ENCODE peak calls at places on chromosomes 6 and 20, in seven cellular contexts. K is cardiac muscle cell; C is psoas muscle; D is pancreas; L is ovary; X is OCI-LY7; N is CD8-positive, alpha-beta T cell. G is an unnamed sample.
A peak's percentile ranks its signal among the peaks of the same experiment; 100 is the strongest.

GRCh38 chr20:37295595-37295994 is 6.1 kb downstream of the MANBAL start:
- DNase-seq in K (no peak), C (no peak), D (no peak), L (no peak), X (no peak), N (no peak), G (no peak)

GRCh38 chr6:47700051-47700450 is 1.7 kb downstream of the ADGRF4 start:
- DNase-seq in K (no peak), C (no peak), D (no peak), L (no peak), X (no peak), N (no peak), G (no peak)

GRCh38 chr20:62055106-62055861 is 10.4 kb downstream of the TAF4 start:
- DNase-seq in K (no peak), C (no peak), D (no peak), L (no peak), X (no peak), N (no peak), G (no peak)

GRCh38 chr6:150142657-150143501 is at the start of gene PPP1R14C:
- DNase-seq in K (peak; percentile 85), C (peak; percentile 75), D (peak; percentile 23), L (no peak), X (no peak), N (no peak), G (no peak)

GRCh38 chr20:51272392-51272791 is 249.5 kb upstream of the KCNG1 start:
- DNase-seq in K (no peak), C (no peak), D (no peak), L (no peak), X (no peak), N (no peak), G (no peak)

GRCh38 chr6:84118191-84118590 is 84.6 kb downstream of the MRAP2 start:
- DNase-seq in K (no peak), C (no peak), D (no peak), L (no peak), X (no peak), N (no peak), G (no peak)

GRCh38 chr6:122365775-122366403 is 33.6 kb upstream of the HSF2 start:
- DNase-seq in K (no peak), C (no peak), D (no peak), L (no peak), X (no peak), N (no peak), G (no peak)

GRCh38 chr6:112827793-112828192 is 480.7 kb downstream of the RFPL4B start:
- DNase-seq in K (no peak), C (no peak), D (peak; percentile 24), L (no peak), X (peak; percentile 4), N (no peak), G (no peak)

GRCh38 chr6:44049989-44050871 is 77.0 kb downstream of the MRPL14 start:
- DNase-seq in K (no peak), C (no peak), D (no peak), L (no peak), X (no peak), N (no peak), G (no peak)

GRCh38 chr6:114810468-114810867 is 467.6 kb upstream of the HS3ST5 start:
- DNase-seq in K (no peak), C (no peak), D (no peak), L (no peak), X (no peak), N (no peak), G (no peak)

GRCh38 chr6:139473239-139473701 is 98.8 kb upstream of the CITED2 start:
- DNase-seq in K (no peak), C (no peak), D (peak; percentile 61), L (peak; percentile 51), X (no peak), N (no peak), G (no peak)

GRCh38 chr6:56040271-56040670 is 164.9 kb upstream of the BMP5 start:
- DNase-seq in K (no peak), C (no peak), D (no peak), L (no peak), X (no peak), N (no peak), G (no peak)

GRCh38 chr6:93139408-93140081 is 279.8 kb downstream of the EPHA7 start:
- DNase-seq in K (no peak), C (no peak), D (no peak), L (no peak), X (no peak), N (no peak), G (no peak)

GRCh38 chr6:93142382-93142781 is 277.0 kb downstream of the EPHA7 start:
- DNase-seq in K (no peak), C (no peak), D (no peak), L (no peak), X (no peak), N (no peak), G (no peak)
- H3K4me1 ChIP-seq in K (no peaks in the 10 kb centered on the region), C (no peaks in the 10 kb centered on the region), D (no peaks in the 10 kb centered on the region), L (no peaks in the 10 kb centered on the region), X (no peaks in the 10 kb centered on the region), N (no peaks in the 10 kb centered on the region), G (no peaks in the 10 kb centered on the region)

DNA sequence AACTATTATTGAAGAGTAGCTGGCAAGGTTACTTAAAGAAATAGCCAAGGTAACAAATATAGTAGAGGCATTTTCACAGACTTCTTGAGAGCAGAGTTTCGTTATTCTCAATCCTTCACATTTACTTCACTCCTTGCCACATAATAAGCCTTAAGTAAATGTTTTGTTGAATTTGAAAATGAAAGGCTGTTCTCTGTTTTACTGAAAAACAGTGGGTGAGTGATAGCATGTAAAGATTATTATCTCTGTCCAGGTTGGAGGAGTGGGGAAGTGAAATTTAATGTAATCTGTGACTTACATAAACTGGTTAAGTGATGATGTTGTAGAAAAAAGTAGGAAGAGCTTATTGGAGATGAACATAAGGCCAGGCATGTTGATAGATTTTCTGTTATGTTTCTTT is 54.9 kb downstream of the QKI start:
- DNase-seq in K (no peak), C (no peak), D (no peak), L (no peak), X (no peak), N (no peak), G (no peak)
- H3K4me1 ChIP-seq in K (no peaks in the 10 kb centered on the region), C (peaks cover 66% of the 10 kb centered on the region), D (no peaks in the 10 kb centered on the region), L (no peaks in the 10 kb centered on the region), X (no peaks in the 10 kb centered on the region), N (no peaks in the 10 kb centered on the region), G (no peaks in the 10 kb centered on the region)

GRCh38 chr6:107604549-107604948 is 114.6 kb downstream of the SOBP start:
- DNase-seq in K (no peak), C (no peak), D (no peak), L (no peak), X (no peak), N (no peak), G (no peak)
- H3K4me1 ChIP-seq in K (peaks cover 20% of the 10 kb centered on the region), C (peaks cover 50% of the 10 kb centered on the region), D (no peaks in the 10 kb centered on the region), L (peaks cover 11% of the 10 kb centered on the region), X (peaks cover 19% of the 10 kb centered on the region), N (no peaks in the 10 kb centered on the region), G (no peaks in the 10 kb centered on the region)

DNA sequence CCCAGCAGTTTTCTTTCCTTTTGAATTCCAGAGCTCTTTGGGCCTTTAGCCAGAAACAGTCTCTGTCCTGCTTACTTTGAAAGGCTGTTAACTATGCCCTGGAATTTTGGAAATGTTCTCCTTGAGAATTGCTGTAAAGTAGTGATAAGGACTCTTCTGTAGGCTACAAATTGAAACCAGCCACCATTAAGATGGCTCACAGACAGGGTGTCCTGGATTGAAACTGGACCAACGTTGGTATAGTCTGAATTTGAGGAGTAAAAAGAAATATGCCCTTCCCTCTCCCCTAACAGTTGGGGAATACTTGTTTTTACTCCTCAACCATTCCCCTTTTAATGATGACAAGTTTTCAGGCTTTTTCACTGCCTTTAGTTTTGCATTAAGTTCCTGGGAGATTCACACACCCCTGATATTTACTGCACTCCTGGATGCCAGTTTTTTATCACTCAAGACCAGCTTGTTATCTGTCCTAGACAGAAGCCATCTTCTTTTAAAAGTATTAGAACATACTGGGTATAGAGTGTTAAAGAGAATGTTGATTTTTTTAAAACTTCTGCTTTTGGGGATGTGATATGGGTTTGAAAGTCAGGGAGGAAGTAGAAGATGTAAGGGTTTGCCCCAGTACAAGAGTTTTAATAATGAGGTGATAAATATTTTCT is 21.9 kb downstream of the TOP1 start:
- DNase-seq in K (peak; percentile 60), C (no peak), D (no peak), L (no peak), X (no peak), N (no peak), G (no peak)
- H3K4me1 ChIP-seq in K (peaks cover 70% of the 10 kb centered on the region), C (peaks cover 96% of the 10 kb centered on the region), D (peaks cover 21% of the 10 kb centered on the region), L (peaks cover 28% of the 10 kb centered on the region), X (peaks cover 83% of the 10 kb centered on the region), N (peaks cover 73% of the 10 kb centered on the region), G (peaks cover 43% of the 10 kb centered on the region)

GRCh38 chr20:1335961-1336698 is 7.2 kb upstream of the SDCBP2 start:
- DNase-seq in K (no peak), C (no peak), D (no peak), L (no peak), X (no peak), N (peak; percentile 37), G (no peak)
- H3K4me1 ChIP-seq in K (peaks cover 5% of the 10 kb centered on the region), C (peaks cover 23% of the 10 kb centered on the region), D (peaks cover 3% of the 10 kb centered on the region), L (peaks cover 2% of the 10 kb centered on the region), X (no peaks in the 10 kb centered on the region), N (peaks cover 17% of the 10 kb centered on the region), G (peaks cover 11% of the 10 kb centered on the region)